ENCODE peak calls at places on chromosomes 5 and 9, in six cellular contexts. K is spleen; A is adipocyte; B is adrenal gland; V is MM.1S; M is activated CD8-positive, alpha-beta T cell treated with anti-CD3 and anti-CD28 coated beads for 36 hours. P is an unnamed sample.

GRCh38 chr9:15277400-15278137 is 29.4 kb downstream of the TTC39B start:
- DNase-seq in K (no peak), A (peak), B (no peak), V (no peak), M (no peak), P (no peak)

GRCh38 chr5:96384353-96384752 is 48.7 kb downstream of the PCSK1 start:
- DNase-seq in K (no peak), A (peak), B (peak), V (no peak), M (no peak), P (peak)

GRCh38 chr5:131899686-131900085 is 45.8 kb downstream of the MEIKIN start:
- DNase-seq in K (no peak), A (peak), B (no peak), V (no peak), M (no peak), P (no peak)

GRCh38 chr9:97059661-97060060 is 20.7 kb upstream of the CTSV start:
- DNase-seq in K (no peak), A (no peak), B (no peak), V (no peak), M (peak), P (no peak)

GRCh38 chr5:135891804-135892203 is 3.8 kb downstream of the IL9 start:
- DNase-seq in K (no peak), A (no peak), B (no peak), V (no peak), M (no peak), P (no peak)

GRCh38 chr5:59709833-59710232 is 183.7 kb downstream of the PDE4D start:
- DNase-seq in K (no peak), A (peak), B (no peak), V (no peak), M (no peak), P (no peak)

GRCh38 chr5:54309237-54309636 is 1.1 kb downstream of the ARL15 start:
- DNase-seq in K (no peak), A (peak), B (no peak), V (no peak), M (no peak), P (peak)

GRCh38 chr9:23830949-23831730 is 5.1 kb upstream of the ELAVL2 start:
- DNase-seq in K (no peak), A (no peak), B (no peak), V (no peak), M (no peak), P (no peak)

GRCh38 chr5:177162379-177162778 is 28.8 kb downstream of the NSD1 start:
- DNase-seq in K (no peak), A (no peak), B (no peak), V (no peak), M (no peak), P (no peak)

GRCh38 chr9:130090915-130091314 is 37.2 kb downstream of the GPR107 start:
- DNase-seq in K (no peak), A (peak), B (no peak), V (no peak), M (no peak), P (no peak)

GRCh38 chr9:1837453-1838084 is 177.6 kb upstream of the SMARCA2 start:
- DNase-seq in K (no peak), A (no peak), B (no peak), V (peak), M (peak), P (peak)

GRCh38 chr9:124660341-124660801 is 110.7 kb downstream of the NR6A1 start:
- DNase-seq in K (no peak), A (peak), B (no peak), V (no peak), M (peak), P (no peak)

GRCh38 chr9:107163370-107163769 is 119.7 kb upstream of the RAD23B start:
- DNase-seq in K (no peak), A (no peak), B (no peak), V (no peak), M (no peak), P (no peak)

GRCh38 chr5:75245023-75245422 is 8.3 kb upstream of the ANKRD31 start:
- DNase-seq in K (no peak), A (no peak), B (no peak), V (no peak), M (no peak), P (no peak)

GRCh38 chr5:128538249-128539037 is 398 bp upstream of the FBN2 start:
- DNase-seq in K (peak), A (peak), B (peak), V (peak), M (no peak), P (peak)

GRCh38 chr5:97425511-97425910 is 242.5 kb upstream of the RIOK2 start:
- DNase-seq in K (peak), A (peak), B (no peak), V (no peak), M (no peak), P (peak)

P was measured in testis.